ENCODE peak calls at places on chromosome 15, in four cellular contexts. One of them, this sample, is unnamed.

GRCh38 chr15:48800811-48801460 is 9.9 kb downstream of the CEP152 start:
- DNase-seq in neural progenitor cell: no peak
- DNase-seq in choroid plexus epithelial cell: peak
- DNase-seq in GM10248: no peak
- DNase-seq in this sample: no peak

GRCh38 chr15:80090041-80090440 is 30.6 kb downstream of the ZFAND6 start:
- DNase-seq in neural progenitor cell: no peak
- DNase-seq in GM10248: no peak
- DNase-seq in choroid plexus epithelial cell: no peak
- DNase-seq in this sample: no peak

GRCh38 chr15:77180270-77180669 is 109.4 kb upstream of the TSPAN3 start:
- DNase-seq in neural progenitor cell: no peak
- DNase-seq in GM10248: no peak
- DNase-seq in choroid plexus epithelial cell: no peak
- DNase-seq in this sample: no peak

GRCh38 chr15:49154359-49154758 is 1.0 kb downstream of the COPS2 start:
- DNase-seq in neural progenitor cell: no peak
- DNase-seq in GM10248: no peak
- DNase-seq in choroid plexus epithelial cell: peak
- DNase-seq in this sample: no peak

GRCh38 chr15:31893770-31894169 is 136.5 kb upstream of the CHRNA7 start:
- DNase-seq in choroid plexus epithelial cell: no peak
- DNase-seq in GM10248: no peak
- DNase-seq in neural progenitor cell: no peak
- DNase-seq in this sample: no peak

GRCh38 chr15:41825145-41825544 is 2.7 kb upstream of the JMJD7 start:
- DNase-seq in neural progenitor cell: no peak
- DNase-seq in choroid plexus epithelial cell: no peak
- DNase-seq in GM10248: no peak
- DNase-seq in this sample: no peak

GRCh38 chr15:65066635-65067333 is 1.0 kb downstream of the RASL12 start:
- DNase-seq in neural progenitor cell: peak
- DNase-seq in choroid plexus epithelial cell: no peak
- DNase-seq in GM10248: no peak
- DNase-seq in this sample: peak

GRCh38 chr15:31901501-31901900 is 128.8 kb upstream of the CHRNA7 start:
- DNase-seq in GM10248: no peak
- DNase-seq in choroid plexus epithelial cell: no peak
- DNase-seq in neural progenitor cell: no peak
- DNase-seq in this sample: no peak

GRCh38 chr15:91407237-91407889 is 307.3 kb downstream of the SV2B start:
- DNase-seq in neural progenitor cell: no peak
- DNase-seq in GM10248: no peak
- DNase-seq in choroid plexus epithelial cell: peak
- DNase-seq in this sample: no peak

GRCh38 chr15:91199511-91199910 is 99.5 kb downstream of the SV2B start:
- DNase-seq in GM10248: no peak
- DNase-seq in neural progenitor cell: no peak
- DNase-seq in choroid plexus epithelial cell: no peak
- DNase-seq in this sample: no peak

GRCh38 chr15:47900731-47901130 is 183.4 kb downstream of the SEMA6D start:
- DNase-seq in GM10248: no peak
- DNase-seq in neural progenitor cell: no peak
- DNase-seq in choroid plexus epithelial cell: no peak
- DNase-seq in this sample: no peak

GRCh38 chr15:92707880-92708551 is 52.4 kb upstream of the FAM174B start:
- DNase-seq in neural progenitor cell: no peak
- DNase-seq in choroid plexus epithelial cell: no peak
- DNase-seq in GM10248: no peak
- DNase-seq in this sample: no peak

GRCh38 chr15:59222106-59222505 is 15.5 kb downstream of the LDHAL6B start:
- DNase-seq in neural progenitor cell: no peak
- DNase-seq in GM10248: no peak
- DNase-seq in choroid plexus epithelial cell: peak
- DNase-seq in this sample: no peak

GRCh38 chr15:90184786-90185704 is 16.1 kb upstream of the SEMA4B start:
- DNase-seq in GM10248: peak
- DNase-seq in neural progenitor cell: peak
- DNase-seq in choroid plexus epithelial cell: no peak
- DNase-seq in this sample: peak

GRCh38 chr15:89138999-89139612 is 50.9 kb downstream of the ABHD2 start:
- DNase-seq in neural progenitor cell: no peak
- DNase-seq in GM10248: no peak
- DNase-seq in choroid plexus epithelial cell: no peak
- DNase-seq in this sample: no peak

GRCh38 chr15:89137926-89138325 is 49.7 kb downstream of the ABHD2 start:
- DNase-seq in neural progenitor cell: no peak
- DNase-seq in choroid plexus epithelial cell: no peak
- DNase-seq in GM10248: no peak
- DNase-seq in this sample: no peak

GRCh38 chr15:89141885-89142284 is 53.6 kb downstream of the ABHD2 start:
- DNase-seq in GM10248: no peak
- DNase-seq in neural progenitor cell: no peak
- DNase-seq in choroid plexus epithelial cell: no peak
- DNase-seq in this sample: no peak

GRCh38 chr15:89140595-89140994 is 52.3 kb downstream of the ABHD2 start:
- DNase-seq in GM10248: no peak
- DNase-seq in neural progenitor cell: no peak
- DNase-seq in choroid plexus epithelial cell: no peak
- DNase-seq in this sample: no peak

DNA sequence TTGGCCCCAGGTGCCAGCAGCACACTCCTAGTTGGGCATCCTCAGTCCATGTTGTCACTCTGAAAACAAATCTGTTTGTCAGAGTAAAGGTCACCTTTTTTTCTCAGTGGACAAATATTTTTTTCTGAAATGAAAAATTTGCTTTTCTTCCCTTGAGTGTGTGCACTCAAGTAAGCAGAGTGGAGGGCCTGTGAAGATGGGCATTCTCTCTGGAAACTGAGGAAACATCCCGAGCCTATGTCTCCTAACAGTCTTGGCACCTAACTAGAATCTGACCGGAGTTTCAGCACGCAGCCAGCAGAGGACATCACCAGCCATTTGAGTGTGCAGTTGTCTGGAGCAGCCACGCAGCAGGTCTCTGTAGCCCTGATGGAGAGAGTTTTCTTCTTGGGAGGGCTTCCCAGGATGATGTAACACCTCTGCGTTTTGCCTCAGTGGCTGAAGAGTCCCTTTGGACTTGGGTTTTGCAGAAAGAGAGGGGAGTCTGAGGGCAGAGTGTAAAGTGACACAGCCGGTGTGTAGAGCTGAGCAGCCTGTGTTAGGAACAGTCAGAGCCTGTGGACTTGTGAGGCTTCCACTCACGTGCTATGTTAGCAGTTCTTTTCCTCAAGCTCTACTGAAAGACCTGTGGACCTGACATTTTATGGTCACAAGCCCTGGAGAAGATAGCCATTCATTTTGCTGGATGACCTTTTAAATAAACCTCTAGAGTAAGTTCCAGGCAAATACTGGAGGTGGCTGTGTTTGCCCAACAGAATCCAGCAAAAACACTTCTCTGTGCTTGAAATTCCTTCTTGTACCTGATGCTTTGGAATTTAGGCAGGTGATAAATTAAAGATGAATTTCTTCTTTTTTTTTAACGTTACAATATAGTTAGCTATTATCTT is 51.6 kb downstream of the ABHD2 start:
- DNase-seq in GM10248: no peak
- DNase-seq in neural progenitor cell: peak
- DNase-seq in choroid plexus epithelial cell: peak
- DNase-seq in this sample: no peak
- TF ChIP-seq CTCF in GM10248: no peak
- TF ChIP-seq CTCF in neural progenitor cell: peak
- TF ChIP-seq CTCF in choroid plexus epithelial cell: peak
- TF ChIP-seq CTCF in this sample: peak

GRCh38 chr15:73781038-73781925 is 28.1 kb upstream of the INSYN1 start:
- DNase-seq in choroid plexus epithelial cell: peak
- DNase-seq in GM10248: no peak
- DNase-seq in neural progenitor cell: no peak
- DNase-seq in this sample: no peak
- TF ChIP-seq CTCF in choroid plexus epithelial cell: peak
- TF ChIP-seq CTCF in GM10248: no peak
- TF ChIP-seq CTCF in neural progenitor cell: peak
- TF ChIP-seq CTCF in this sample: no peak

DNA sequence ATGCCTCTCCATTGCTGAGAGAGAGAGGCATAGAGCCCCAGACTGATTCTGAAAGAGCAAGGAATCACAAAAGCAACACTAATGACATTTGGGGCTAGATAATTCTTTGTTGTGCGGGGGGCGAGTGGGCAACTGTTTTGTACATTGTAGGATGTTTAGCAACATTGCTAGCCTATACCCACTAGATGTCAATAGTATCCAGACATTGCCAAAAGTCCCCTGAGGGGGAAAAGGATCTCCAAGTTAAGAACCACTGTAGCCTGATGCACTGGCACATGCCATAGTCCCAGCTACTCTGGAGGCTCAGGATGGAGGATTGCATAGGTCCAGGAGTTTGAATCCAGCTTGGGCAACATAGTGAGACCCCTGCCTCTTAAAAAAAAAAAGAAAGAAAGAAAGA is 22.8 kb upstream of the GOLM2 start:
- DNase-seq in neural progenitor cell: no peak
- DNase-seq in choroid plexus epithelial cell: peak
- DNase-seq in GM10248: peak
- DNase-seq in this sample: no peak
- TF ChIP-seq CTCF in neural progenitor cell: no peak
- TF ChIP-seq CTCF in choroid plexus epithelial cell: peak
- TF ChIP-seq CTCF in GM10248: no peak
- TF ChIP-seq CTCF in this sample: no peak

GRCh38 chr15:71069693-71070092 is 45.6 kb upstream of the THSD4 start:
- DNase-seq in choroid plexus epithelial cell: no peak
- DNase-seq in GM10248: no peak
- DNase-seq in neural progenitor cell: no peak
- DNase-seq in this sample: no peak
- TF ChIP-seq CTCF in choroid plexus epithelial cell: peak
- TF ChIP-seq CTCF in GM10248: no peak
- TF ChIP-seq CTCF in neural progenitor cell: no peak
- TF ChIP-seq CTCF in this sample: no peak